ENCODE peak calls at places on chromosomes 13 and 19, in four cellular contexts. Y, I, D and J are unnamed samples.

GRCh38 chr19:6639439-6639838 is 30.5 kb downstream of the TNFSF14 start:
- DNase-seq in Y (no peak), I (no peak), D (no peak), J (no peak)

GRCh38 chr19:39590265-39590664 is 12.1 kb upstream of the LGALS13 start:
- DNase-seq in D (peak), Y (no peak), I (no peak), J (no peak)

GRCh38 chr13:77274126-77274525 is 52.8 kb downstream of the MYCBP2 start:
- DNase-seq in D (no peak), I (no peak), Y (no peak), J (no peak)

GRCh38 chr19:18939922-18940775 is 868 bp downstream of the HOMER3 start:
- DNase-seq in D (peak), I (no peak), Y (no peak), J (peak)

GRCh38 chr13:97225533-97225932 is 3.4 kb downstream of the MBNL2 start:
- DNase-seq in Y (no peak), D (no peak), I (peak), J (no peak)

GRCh38 chr13:90696254-90696653 is 651.2 kb upstream of the MIR17HG start:
- DNase-seq in I (no peak), D (no peak), Y (no peak), J (no peak)

GRCh38 chr19:51366999-51367564 is 894 bp upstream of the ETFB start:
- DNase-seq in Y (no peak), I (no peak), D (no peak), J (peak)

GRCh38 chr13:52450793-52451116 is 321 bp upstream of the VPS36 start:
- DNase-seq in D (no peak), Y (no peak), I (no peak), J (no peak)

GRCh38 chr19:5068251-5069090 is 99.6 kb downstream of the KDM4B start:
- DNase-seq in Y (no peak), I (peak), D (no peak), J (no peak)

GRCh38 chr13:20988909-20989735 is 72.3 kb downstream of the LATS2 start:
- DNase-seq in Y (no peak), I (no peak), D (no peak), J (no peak)

GRCh38 chr13:60583911-60584753 is 187.1 kb downstream of the TDRD3 start:
- DNase-seq in D (peak), I (no peak), Y (no peak), J (peak)

GRCh38 chr13:47415048-47415447 is 518.2 kb upstream of the HTR2A start:
- DNase-seq in Y (peak), D (no peak), I (no peak), J (no peak)